ENCODE peak calls at places on chromosomes 3 and 15, in seven cellular contexts. One of them, this sample, is unnamed.

GRCh38 chr3:113660901-113661300 is 35.5 kb downstream of the USF3 start:
- DNase-seq in T-helper 2 cell: no peak
- DNase-seq in activated CD4-positive, alpha-beta T cell treated with anti-CD3 and anti-CD28 coated beads, Interleukin-2, amount 10 ng/mL, durations not matched to agents 24 days and 14 days: no peak
- DNase-seq in SK-MEL-5: no peak
- DNase-seq in NCI-H1092 treated with DMSO at 0.1 percent for 48 hours: no peak
- DNase-seq in epithelial cell of prostate: no peak
- DNase-seq in non-pigmented ciliary epithelial cell: peak
- DNase-seq in this sample: no peak

GRCh38 chr3:134446800-134447199 is 39.0 kb downstream of the ANAPC13 start:
- DNase-seq in non-pigmented ciliary epithelial cell: no peak
- DNase-seq in activated CD4-positive, alpha-beta T cell treated with anti-CD3 and anti-CD28 coated beads, Interleukin-2, amount 10 ng/mL, durations not matched to agents 24 days and 14 days: no peak
- DNase-seq in epithelial cell of prostate: peak
- DNase-seq in NCI-H1092 treated with DMSO at 0.1 percent for 48 hours: no peak
- DNase-seq in T-helper 2 cell: no peak
- DNase-seq in SK-MEL-5: no peak
- DNase-seq in this sample: no peak

GRCh38 chr15:49815937-49816336 is 195.1 kb downstream of the DTWD1 start:
- DNase-seq in SK-MEL-5: peak
- DNase-seq in epithelial cell of prostate: no peak
- DNase-seq in activated CD4-positive, alpha-beta T cell treated with anti-CD3 and anti-CD28 coated beads, Interleukin-2, amount 10 ng/mL, durations not matched to agents 24 days and 14 days: peak
- DNase-seq in non-pigmented ciliary epithelial cell: peak
- DNase-seq in NCI-H1092 treated with DMSO at 0.1 percent for 48 hours: no peak
- DNase-seq in T-helper 2 cell: no peak
- DNase-seq in this sample: no peak

GRCh38 chr3:189094539-189094938 is 77.2 kb upstream of the TPRG1 start:
- DNase-seq in non-pigmented ciliary epithelial cell: no peak
- DNase-seq in epithelial cell of prostate: no peak
- DNase-seq in T-helper 2 cell: no peak
- DNase-seq in NCI-H1092 treated with DMSO at 0.1 percent for 48 hours: no peak
- DNase-seq in SK-MEL-5: no peak
- DNase-seq in activated CD4-positive, alpha-beta T cell treated with anti-CD3 and anti-CD28 coated beads, Interleukin-2, amount 10 ng/mL, durations not matched to agents 24 days and 14 days: no peak
- DNase-seq in this sample: no peak

GRCh38 chr3:179297971-179298725 is 24.7 kb upstream of the ZNF639 start:
- DNase-seq in NCI-H1092 treated with DMSO at 0.1 percent for 48 hours: no peak
- DNase-seq in activated CD4-positive, alpha-beta T cell treated with anti-CD3 and anti-CD28 coated beads, Interleukin-2, amount 10 ng/mL, durations not matched to agents 24 days and 14 days: no peak
- DNase-seq in non-pigmented ciliary epithelial cell: no peak
- DNase-seq in SK-MEL-5: peak
- DNase-seq in epithelial cell of prostate: no peak
- DNase-seq in T-helper 2 cell: no peak
- DNase-seq in this sample: no peak

GRCh38 chr3:127706785-127707351 is 34.1 kb downstream of the ABTB1 start:
- DNase-seq in activated CD4-positive, alpha-beta T cell treated with anti-CD3 and anti-CD28 coated beads, Interleukin-2, amount 10 ng/mL, durations not matched to agents 24 days and 14 days: no peak
- DNase-seq in non-pigmented ciliary epithelial cell: no peak
- DNase-seq in NCI-H1092 treated with DMSO at 0.1 percent for 48 hours: no peak
- DNase-seq in T-helper 2 cell: no peak
- DNase-seq in epithelial cell of prostate: no peak
- DNase-seq in SK-MEL-5: no peak
- DNase-seq in this sample: no peak

GRCh38 chr3:5650303-5650702 is 462.8 kb downstream of the EDEM1 start:
- DNase-seq in NCI-H1092 treated with DMSO at 0.1 percent for 48 hours: no peak
- DNase-seq in SK-MEL-5: no peak
- DNase-seq in non-pigmented ciliary epithelial cell: no peak
- DNase-seq in activated CD4-positive, alpha-beta T cell treated with anti-CD3 and anti-CD28 coated beads, Interleukin-2, amount 10 ng/mL, durations not matched to agents 24 days and 14 days: no peak
- DNase-seq in epithelial cell of prostate: no peak
- DNase-seq in T-helper 2 cell: no peak
- DNase-seq in this sample: no peak

GRCh38 chr3:79729096-79729495 is 38.7 kb downstream of the ROBO1 start:
- DNase-seq in epithelial cell of prostate: no peak
- DNase-seq in activated CD4-positive, alpha-beta T cell treated with anti-CD3 and anti-CD28 coated beads, Interleukin-2, amount 10 ng/mL, durations not matched to agents 24 days and 14 days: no peak
- DNase-seq in non-pigmented ciliary epithelial cell: peak
- DNase-seq in SK-MEL-5: peak
- DNase-seq in T-helper 2 cell: no peak
- DNase-seq in NCI-H1092 treated with DMSO at 0.1 percent for 48 hours: no peak
- DNase-seq in this sample: no peak